ENCODE peak calls at places on chromosomes 13 and 19, in six cellular contexts. T is HepG2, C is H1, J is HCT116, B is GM12878, L is K562. P is an unnamed sample.
A peak's percentile ranks its signal among the peaks of the same experiment; 100 is the strongest.

GRCh38 chr13:30739646-30740642 is 4.6 kb downstream of the ALOX5AP start:
- DNase-seq in J (peak; percentile 52), C (no peak), T (no peak), L (no peak), B (peak; percentile 76), P (no peak)

GRCh38 chr13:41955605-41956004 is 5.3 kb downstream of the VWA8 start:
- DNase-seq in T (no peak), L (no peak), J (no peak), B (no peak), C (no peak), P (no peak)

GRCh38 chr13:114109646-114110045 is 22.8 kb downstream of the RASA3 start:
- DNase-seq in B (no peak), L (no peak), T (no peak), C (no peak), J (no peak), P (peak; percentile 85)

GRCh38 chr13:28478127-28478526 is 16.8 kb downstream of the FLT1 start:
- DNase-seq in L (no peak), J (no peak), B (no peak), C (no peak), T (no peak), P (no peak)

GRCh38 chr19:35039881-35040456 is 1.6 kb upstream of the HPN start:
- DNase-seq in L (no peak), J (no peak), B (no peak), T (peak; percentile 70), C (no peak), P (no peak)

GRCh38 chr13:80962173-80962572 is 621.2 kb upstream of the SPRY2 start:
- DNase-seq in L (no peak), T (no peak), C (no peak), J (no peak), B (no peak), P (no peak)

GRCh38 chr13:33218020-33218419 is 67.5 kb downstream of the STARD13 start:
- DNase-seq in T (peak; percentile 82), C (no peak), L (no peak), B (no peak), J (peak; percentile 15), P (no peak)

GRCh38 chr13:31361673-31362072 is 161.9 kb downstream of the B3GLCT start:
- DNase-seq in C (no peak), J (no peak), T (no peak), L (no peak), B (no peak), P (no peak)

GRCh38 chr13:25494708-25495411 is 123.1 kb downstream of the ATP8A2 start:
- DNase-seq in B (no peak), C (no peak), L (peak; percentile 19), T (no peak), J (no peak), P (no peak)

GRCh38 chr19:39160523-39160861 is 34.9 kb downstream of the PAK4 start:
- DNase-seq in C (no peak), L (no peak), J (no peak), B (no peak), T (no peak), P (no peak)

GRCh38 chr13:102333320-102334181 is 68.3 kb downstream of the FGF14 start:
- DNase-seq in J (no peak), T (no peak), C (no peak), L (no peak), B (no peak), P (no peak)

GRCh38 chr13:112134150-112135075 is 67.5 kb downstream of the SOX1 start:
- DNase-seq in C (no peak), T (no peak), J (no peak), B (no peak), L (peak; percentile 17), P (no peak)

GRCh38 chr13:40161008-40161694 is 505.3 kb downstream of the FOXO1 start:
- DNase-seq in J (no peak), L (no peak), B (no peak), C (no peak), T (no peak), P (no peak)

GRCh38 chr13:51739403-51740112 is 64.4 kb downstream of the DHRS12 start:
- DNase-seq in T (no peak), B (no peak), C (no peak), L (no peak), J (no peak), P (no peak)

GRCh38 chr19:4534836-4535658 is at the start of gene PLIN5:
- DNase-seq in C (peak; percentile 54), L (peak; percentile 99), T (peak; percentile 80), J (peak; percentile 65), B (peak; percentile 3), P (peak; percentile 98)

GRCh38 chr19:51586103-51586728 is 15.1 kb downstream of the ZNF175 start:
- DNase-seq in C (no peak), J (no peak), T (no peak), B (no peak), L (no peak), P (no peak)

GRCh38 chr19:35784401-35785086 is 9.2 kb downstream of the ARHGAP33 start:
- DNase-seq in J (no peak), C (peak; percentile 75), L (no peak), T (no peak), B (no peak), P (no peak)

GRCh38 chr13:48158290-48158689 is 63.4 kb upstream of the MED4 start:
- DNase-seq in L (no peak), T (no peak), B (peak; percentile 30), C (no peak), J (no peak), P (no peak)

GRCh38 chr19:19662344-19662743 is 1.1 kb downstream of the ATP13A1 start:
- DNase-seq in L (no peak), C (no peak), J (no peak), B (no peak), T (no peak), P (no peak)

GRCh38 chr19:19662866-19663291 is 597 bp downstream of the ATP13A1 start:
- DNase-seq in L (peak; percentile 46), B (no peak), J (no peak), C (no peak), T (peak; percentile 22), P (no peak)

GRCh38 chr19:19663292-19664120 is at the start of gene ATP13A1:
- DNase-seq in J (peak; percentile 91), C (peak; percentile 89), L (peak; percentile 94), B (peak; percentile 92), T (peak; percentile 95), P (peak; percentile 95)

GRCh38 chr19:19661141-19661674 is 2.3 kb downstream of the ATP13A1 start:
- DNase-seq in C (no peak), B (no peak), T (no peak), L (no peak), J (no peak), P (no peak)

GRCh38 chr19:19661675-19662251 is 1.7 kb downstream of the ATP13A1 start:
- DNase-seq in L (peak; percentile 25), T (peak; percentile 66), J (no peak), C (no peak), B (peak; percentile 93), P (peak; percentile 60)
- TF ChIP-seq JUND in L (no peak), T (no peak), J (no peak), C (no peak), B (no peak), P (no peak)

GRCh38 chr13:49399801-49400472 is 43.9 kb downstream of the CAB39L start:
- DNase-seq in C (no peak), B (no peak), J (no peak), L (no peak), T (no peak), P (no peak)
- H3K4me2 ChIP-seq in C (no peak overlapping the region), B (no peak overlapping the region), J (no peak overlapping the region), L (no peak overlapping the region), T (no peak overlapping the region), P (no peak overlapping the region)

GRCh38 chr13:110337287-110337686 is 30.2 kb downstream of the COL4A2 start:
- DNase-seq in B (no peak), J (no peak), L (no peak), T (no peak), C (no peak), P (no peak)
- H3K4me1 ChIP-seq in B (peaks cover 5% of the 10 kb centered on the region), J (no peaks in the 10 kb centered on the region), L (no peaks in the 10 kb centered on the region), T (no peaks in the 10 kb centered on the region), C (peaks cover 17% of the 10 kb centered on the region), P (no peaks in the 10 kb centered on the region)

DNA sequence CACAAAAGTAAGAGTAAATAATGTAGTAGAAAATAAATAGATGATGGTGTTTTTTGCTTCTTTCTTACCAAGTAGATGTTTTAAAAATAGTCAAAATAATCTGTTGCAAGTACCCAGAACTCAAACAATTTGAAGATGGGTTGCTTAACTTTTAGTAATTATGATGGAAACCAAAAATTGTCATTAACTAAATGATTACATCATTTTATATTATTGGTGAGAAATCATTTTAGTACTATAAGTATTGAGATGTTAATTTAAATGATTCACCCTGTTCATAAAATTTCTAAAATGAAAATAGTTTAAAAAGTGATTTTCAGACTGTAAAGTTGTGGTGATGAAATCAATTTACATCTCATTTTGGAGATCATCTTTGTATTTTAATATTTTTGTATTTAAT is 404.5 kb downstream of the GPC5 start:
- DNase-seq in T (no peak), C (no peak), J (no peak), L (no peak), B (no peak), P (no peak)
- TF ChIP-seq JUND in T (no peak), C (no peak), J (no peak), L (no peak), B (no peak), P (no peak)

GRCh38 chr13:50257646-50258045 is 242.4 kb downstream of the KCNRG start:
- DNase-seq in T (no peak), C (no peak), J (no peak), B (no peak), L (no peak), P (no peak)

GRCh38 chr13:50261502-50261901 is 246.3 kb downstream of the KCNRG start:
- DNase-seq in T (no peak), B (no peak), L (no peak), J (no peak), C (no peak), P (no peak)

GRCh38 chr13:50250403-50250802 is 235.2 kb downstream of the KCNRG start:
- DNase-seq in C (no peak), T (no peak), L (no peak), B (no peak), J (no peak), P (no peak)

GRCh38 chr13:50255639-50256038 is 240.4 kb downstream of the KCNRG start:
- DNase-seq in L (no peak), J (no peak), C (no peak), B (no peak), T (no peak), P (no peak)
- H3K4me2 ChIP-seq in L (no peak overlapping the region), J (no peak overlapping the region), C (no peak overlapping the region), B (no peak overlapping the region), T (no peak overlapping the region), P (no peak overlapping the region)